ENCODE peak calls at places on chromosomes 16 and 17, in nine cellular contexts. One of them, this sample, is unnamed.

GRCh38 chr17:75587718-75588545 is at the start of gene MYO15B:
- DNase-seq in NCI-H345: peak
- DNase-seq in midbrain: peak
- DNase-seq in sciatic nerve: peak
- DNase-seq in central memory CD4-positive, alpha-beta T cell: peak
- DNase-seq in hepatic stellate cell: no peak
- DNase-seq in transverse colon: peak
- DNase-seq in lung microvascular endothelial cell: peak
- DNase-seq in hypothalamus: peak
- DNase-seq in this sample: peak

GRCh38 chr17:46944931-46945330 is 22.0 kb downstream of the GOSR2 start:
- DNase-seq in NCI-H345: no peak
- DNase-seq in midbrain: no peak
- DNase-seq in sciatic nerve: no peak
- DNase-seq in central memory CD4-positive, alpha-beta T cell: no peak
- DNase-seq in hepatic stellate cell: no peak
- DNase-seq in transverse colon: no peak
- DNase-seq in lung microvascular endothelial cell: no peak
- DNase-seq in hypothalamus: no peak
- DNase-seq in this sample: no peak

GRCh38 chr17:63365366-63366237 is 80.5 kb downstream of the CYB561 start:
- DNase-seq in NCI-H345: no peak
- DNase-seq in midbrain: no peak
- DNase-seq in sciatic nerve: no peak
- DNase-seq in central memory CD4-positive, alpha-beta T cell: no peak
- DNase-seq in hepatic stellate cell: no peak
- DNase-seq in transverse colon: no peak
- DNase-seq in lung microvascular endothelial cell: no peak
- DNase-seq in hypothalamus: no peak
- DNase-seq in this sample: no peak

GRCh38 chr17:80822021-80822699 is 169.5 kb upstream of the CHMP6 start:
- DNase-seq in NCI-H345: no peak
- DNase-seq in midbrain: no peak
- DNase-seq in sciatic nerve: no peak
- DNase-seq in central memory CD4-positive, alpha-beta T cell: no peak
- DNase-seq in hepatic stellate cell: no peak
- DNase-seq in transverse colon: no peak
- DNase-seq in lung microvascular endothelial cell: no peak
- DNase-seq in hypothalamus: no peak
- DNase-seq in this sample: no peak

GRCh38 chr17:65660947-65661346 is 99.5 kb upstream of the AXIN2 start:
- DNase-seq in NCI-H345: no peak
- DNase-seq in midbrain: no peak
- DNase-seq in sciatic nerve: no peak
- DNase-seq in central memory CD4-positive, alpha-beta T cell: no peak
- DNase-seq in hepatic stellate cell: peak
- DNase-seq in transverse colon: no peak
- DNase-seq in lung microvascular endothelial cell: peak
- DNase-seq in hypothalamus: no peak
- DNase-seq in this sample: no peak

GRCh38 chr17:81518785-81519283 is 6.2 kb upstream of the ACTG1 start:
- DNase-seq in NCI-H345: no peak
- DNase-seq in midbrain: no peak
- DNase-seq in sciatic nerve: peak
- DNase-seq in central memory CD4-positive, alpha-beta T cell: no peak
- DNase-seq in hepatic stellate cell: no peak
- DNase-seq in transverse colon: peak
- DNase-seq in lung microvascular endothelial cell: no peak
- DNase-seq in hypothalamus: no peak
- DNase-seq in this sample: no peak

GRCh38 chr17:71052971-71053370 is 883.6 kb downstream of the KCNJ2 start:
- DNase-seq in NCI-H345: peak
- DNase-seq in midbrain: no peak
- DNase-seq in sciatic nerve: no peak
- DNase-seq in central memory CD4-positive, alpha-beta T cell: no peak
- DNase-seq in hepatic stellate cell: no peak
- DNase-seq in transverse colon: no peak
- DNase-seq in lung microvascular endothelial cell: no peak
- DNase-seq in hypothalamus: no peak
- DNase-seq in this sample: no peak

GRCh38 chr17:43671075-43671692 is 9.5 kb upstream of the MEOX1 start:
- DNase-seq in NCI-H345: peak
- DNase-seq in midbrain: peak
- DNase-seq in sciatic nerve: no peak
- DNase-seq in central memory CD4-positive, alpha-beta T cell: no peak
- DNase-seq in hepatic stellate cell: peak
- DNase-seq in transverse colon: no peak
- DNase-seq in lung microvascular endothelial cell: peak
- DNase-seq in hypothalamus: no peak
- DNase-seq in this sample: no peak

GRCh38 chr17:43701318-43701743 is 39.6 kb upstream of the MEOX1 start:
- DNase-seq in NCI-H345: no peak
- DNase-seq in midbrain: no peak
- DNase-seq in sciatic nerve: no peak
- DNase-seq in central memory CD4-positive, alpha-beta T cell: peak
- DNase-seq in hepatic stellate cell: no peak
- DNase-seq in transverse colon: peak
- DNase-seq in lung microvascular endothelial cell: peak
- DNase-seq in hypothalamus: no peak
- DNase-seq in this sample: no peak

GRCh38 chr16:12293017-12293618 is 316.6 kb downstream of the SNX29 start:
- DNase-seq in NCI-H345: no peak
- DNase-seq in midbrain: no peak
- DNase-seq in sciatic nerve: no peak
- DNase-seq in central memory CD4-positive, alpha-beta T cell: no peak
- DNase-seq in hepatic stellate cell: no peak
- DNase-seq in transverse colon: no peak
- DNase-seq in lung microvascular endothelial cell: no peak
- DNase-seq in hypothalamus: no peak
- DNase-seq in this sample: no peak

GRCh38 chr17:9386401-9386800 is 189.2 kb downstream of the STX8 start:
- DNase-seq in NCI-H345: no peak
- DNase-seq in midbrain: no peak
- DNase-seq in sciatic nerve: no peak
- DNase-seq in central memory CD4-positive, alpha-beta T cell: no peak
- DNase-seq in hepatic stellate cell: no peak
- DNase-seq in transverse colon: no peak
- DNase-seq in lung microvascular endothelial cell: peak
- DNase-seq in hypothalamus: no peak
- DNase-seq in this sample: no peak

GRCh38 chr17:8868092-8868491 is 618 bp upstream of the PIK3R6 start:
- DNase-seq in NCI-H345: no peak
- DNase-seq in midbrain: no peak
- DNase-seq in sciatic nerve: no peak
- DNase-seq in central memory CD4-positive, alpha-beta T cell: no peak
- DNase-seq in hepatic stellate cell: no peak
- DNase-seq in transverse colon: no peak
- DNase-seq in lung microvascular endothelial cell: no peak
- DNase-seq in hypothalamus: no peak
- DNase-seq in this sample: no peak

GRCh38 chr17:5110816-5111215 is 862 bp downstream of the ZNF232 start:
- DNase-seq in NCI-H345: no peak
- DNase-seq in midbrain: no peak
- DNase-seq in sciatic nerve: peak
- DNase-seq in central memory CD4-positive, alpha-beta T cell: no peak
- DNase-seq in hepatic stellate cell: no peak
- DNase-seq in transverse colon: no peak
- DNase-seq in lung microvascular endothelial cell: no peak
- DNase-seq in hypothalamus: no peak
- DNase-seq in this sample: peak

GRCh38 chr17:34139996-34140395 is 115.1 kb upstream of the CCL2 start:
- DNase-seq in NCI-H345: peak
- DNase-seq in midbrain: no peak
- DNase-seq in sciatic nerve: no peak
- DNase-seq in central memory CD4-positive, alpha-beta T cell: no peak
- DNase-seq in hepatic stellate cell: no peak
- DNase-seq in transverse colon: no peak
- DNase-seq in lung microvascular endothelial cell: no peak
- DNase-seq in hypothalamus: no peak
- DNase-seq in this sample: no peak

GRCh38 chr17:80869476-80869875 is 122.2 kb upstream of the CHMP6 start:
- DNase-seq in NCI-H345: no peak
- DNase-seq in midbrain: no peak
- DNase-seq in sciatic nerve: no peak
- DNase-seq in central memory CD4-positive, alpha-beta T cell: no peak
- DNase-seq in hepatic stellate cell: no peak
- DNase-seq in transverse colon: no peak
- DNase-seq in lung microvascular endothelial cell: no peak
- DNase-seq in hypothalamus: no peak
- DNase-seq in this sample: no peak

GRCh38 chr16:27853651-27854050 is 209.9 kb downstream of the GSG1L start:
- DNase-seq in NCI-H345: no peak
- DNase-seq in midbrain: no peak
- DNase-seq in sciatic nerve: no peak
- DNase-seq in central memory CD4-positive, alpha-beta T cell: no peak
- DNase-seq in hepatic stellate cell: no peak
- DNase-seq in transverse colon: no peak
- DNase-seq in lung microvascular endothelial cell: no peak
- DNase-seq in hypothalamus: no peak
- DNase-seq in this sample: no peak

GRCh38 chr16:81170824-81171223 is 67.7 kb upstream of the BCO1 start:
- DNase-seq in NCI-H345: no peak
- DNase-seq in midbrain: no peak
- DNase-seq in sciatic nerve: no peak
- DNase-seq in central memory CD4-positive, alpha-beta T cell: no peak
- DNase-seq in hepatic stellate cell: no peak
- DNase-seq in transverse colon: no peak
- DNase-seq in lung microvascular endothelial cell: no peak
- DNase-seq in hypothalamus: no peak
- DNase-seq in this sample: no peak

GRCh38 chr16:23171234-23171948 is 11.2 kb upstream of the SCNN1G start:
- DNase-seq in NCI-H345: no peak
- DNase-seq in midbrain: no peak
- DNase-seq in sciatic nerve: no peak
- DNase-seq in central memory CD4-positive, alpha-beta T cell: no peak
- DNase-seq in hepatic stellate cell: no peak
- DNase-seq in transverse colon: no peak
- DNase-seq in lung microvascular endothelial cell: no peak
- DNase-seq in hypothalamus: no peak
- DNase-seq in this sample: no peak

GRCh38 chr17:66230918-66231543 is 1.8 kb upstream of the APOH start:
- DNase-seq in NCI-H345: no peak
- DNase-seq in midbrain: no peak
- DNase-seq in sciatic nerve: no peak
- DNase-seq in central memory CD4-positive, alpha-beta T cell: no peak
- DNase-seq in hepatic stellate cell: no peak
- DNase-seq in transverse colon: no peak
- DNase-seq in lung microvascular endothelial cell: no peak
- DNase-seq in hypothalamus: no peak
- DNase-seq in this sample: no peak

GRCh38 chr17:77770331-77771105 is 188.0 kb upstream of the TNRC6C start:
- DNase-seq in NCI-H345: no peak
- DNase-seq in midbrain: no peak
- DNase-seq in sciatic nerve: no peak
- DNase-seq in central memory CD4-positive, alpha-beta T cell: no peak
- DNase-seq in hepatic stellate cell: no peak
- DNase-seq in transverse colon: no peak
- DNase-seq in lung microvascular endothelial cell: no peak
- DNase-seq in hypothalamus: no peak
- DNase-seq in this sample: no peak

GRCh38 chr16:12721841-12722467 is 81.7 kb downstream of the CPPED1 start:
- DNase-seq in NCI-H345: no peak
- DNase-seq in midbrain: peak
- DNase-seq in sciatic nerve: no peak
- DNase-seq in central memory CD4-positive, alpha-beta T cell: no peak
- DNase-seq in hepatic stellate cell: no peak
- DNase-seq in transverse colon: no peak
- DNase-seq in lung microvascular endothelial cell: no peak
- DNase-seq in hypothalamus: no peak
- DNase-seq in this sample: no peak

GRCh38 chr16:20928774-20929411 is 28.3 kb downstream of the LYRM1 start:
- DNase-seq in NCI-H345: no peak
- DNase-seq in midbrain: no peak
- DNase-seq in sciatic nerve: no peak
- DNase-seq in central memory CD4-positive, alpha-beta T cell: no peak
- DNase-seq in hepatic stellate cell: no peak
- DNase-seq in transverse colon: no peak
- DNase-seq in lung microvascular endothelial cell: no peak
- DNase-seq in hypothalamus: no peak
- DNase-seq in this sample: no peak

GRCh38 chr16:89687092-89687940 is 827 bp downstream of the CDK10 start:
- DNase-seq in NCI-H345: peak
- DNase-seq in midbrain: no peak
- DNase-seq in sciatic nerve: no peak
- DNase-seq in central memory CD4-positive, alpha-beta T cell: no peak
- DNase-seq in hepatic stellate cell: peak
- DNase-seq in transverse colon: peak
- DNase-seq in lung microvascular endothelial cell: peak
- DNase-seq in hypothalamus: no peak
- DNase-seq in this sample: no peak

GRCh38 chr17:65627108-65627507 is 65.7 kb upstream of the AXIN2 start:
- DNase-seq in NCI-H345: no peak
- DNase-seq in midbrain: no peak
- DNase-seq in sciatic nerve: no peak
- DNase-seq in central memory CD4-positive, alpha-beta T cell: no peak
- DNase-seq in hepatic stellate cell: no peak
- DNase-seq in transverse colon: peak
- DNase-seq in lung microvascular endothelial cell: no peak
- DNase-seq in hypothalamus: no peak
- DNase-seq in this sample: no peak